ENCODE peak calls at places on chromosomes 3 and 15, in five cellular contexts. J, K, R, H and G are unnamed samples.

GRCh38 chr15:101543926-101544490 is 54.5 kb upstream of the PCSK6 start:
- DNase-seq in K (no peak), R (no peak), J (no peak), H (no peak), G (no peak)

GRCh38 chr3:131361464-131362421 is 19.8 kb upstream of the NUDT16 start:
- DNase-seq in K (no peak), R (no peak), J (peak; percentile 72), H (peak; percentile 83), G (peak; percentile 55)

GRCh38 chr3:90134090-90134489 is 1026.7 kb downstream of the EPHA3 start:
- DNase-seq in R (no peak), J (no peak), H (no peak), K (no peak), G (no peak)

GRCh38 chr15:79315623-79316328 is 4.9 kb downstream of the TMED3 start:
- DNase-seq in J (no peak), H (no peak), R (no peak), K (no peak), G (no peak)

GRCh38 chr15:43190178-43190577 is 5.0 kb downstream of the CCNDBP1 start:
- DNase-seq in R (no peak), H (no peak), K (no peak), J (no peak), G (no peak)

GRCh38 chr3:149702691-149703426 is 45.0 kb upstream of the WWTR1 start:
- DNase-seq in R (peak; percentile 84), H (no peak), J (no peak), K (peak; percentile 82), G (no peak)

GRCh38 chr15:89075846-89076245 is 12.4 kb upstream of the ABHD2 start:
- DNase-seq in H (no peak), J (no peak), K (no peak), R (no peak), G (no peak)

GRCh38 chr3:29344154-29344553 is 63.3 kb downstream of the RBMS3 start:
- DNase-seq in H (no peak), J (no peak), K (no peak), R (no peak), G (no peak)

GRCh38 chr3:5826467-5826866 is 639.0 kb downstream of the EDEM1 start:
- DNase-seq in R (no peak), J (no peak), H (no peak), K (no peak), G (no peak)
- TF ChIP-seq CTCF in R (no peak), J (no peak), H (no peak), K (no peak), G (no peak)

DNA sequence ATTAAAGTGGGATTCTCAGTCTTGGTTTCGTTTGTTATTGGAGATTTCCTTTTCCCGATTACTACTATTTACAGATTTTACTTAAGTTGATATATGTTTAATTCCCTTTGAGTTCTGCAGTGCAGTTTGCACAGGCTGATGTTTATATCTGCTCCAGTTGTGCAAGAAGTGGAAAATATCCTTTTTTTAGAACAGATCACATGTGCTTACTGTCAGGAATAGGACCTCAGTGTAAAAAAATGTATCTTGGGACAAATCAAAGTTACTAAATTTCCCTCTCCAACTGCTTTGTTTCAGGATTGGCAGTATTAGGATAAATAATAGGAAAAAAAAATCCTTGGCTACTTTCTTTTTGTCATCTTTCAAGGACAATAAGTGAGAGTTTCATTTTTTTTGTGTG is 6.9 kb downstream of the MITF start:
- DNase-seq in J (no peak), R (no peak), K (no peak), H (no peak), G (no peak)
- TF ChIP-seq CTCF in J (no peak), R (no peak), K (no peak), H (no peak), G (no peak)

GRCh38 chr15:51283026-51283425 is 55.4 kb downstream of the CYP19A1 start:
- DNase-seq in H (no peak), K (no peak), R (no peak), J (no peak), G (no peak)
- TF ChIP-seq CTCF in H (no peak), K (no peak), R (no peak), J (no peak), G (no peak)

DNA sequence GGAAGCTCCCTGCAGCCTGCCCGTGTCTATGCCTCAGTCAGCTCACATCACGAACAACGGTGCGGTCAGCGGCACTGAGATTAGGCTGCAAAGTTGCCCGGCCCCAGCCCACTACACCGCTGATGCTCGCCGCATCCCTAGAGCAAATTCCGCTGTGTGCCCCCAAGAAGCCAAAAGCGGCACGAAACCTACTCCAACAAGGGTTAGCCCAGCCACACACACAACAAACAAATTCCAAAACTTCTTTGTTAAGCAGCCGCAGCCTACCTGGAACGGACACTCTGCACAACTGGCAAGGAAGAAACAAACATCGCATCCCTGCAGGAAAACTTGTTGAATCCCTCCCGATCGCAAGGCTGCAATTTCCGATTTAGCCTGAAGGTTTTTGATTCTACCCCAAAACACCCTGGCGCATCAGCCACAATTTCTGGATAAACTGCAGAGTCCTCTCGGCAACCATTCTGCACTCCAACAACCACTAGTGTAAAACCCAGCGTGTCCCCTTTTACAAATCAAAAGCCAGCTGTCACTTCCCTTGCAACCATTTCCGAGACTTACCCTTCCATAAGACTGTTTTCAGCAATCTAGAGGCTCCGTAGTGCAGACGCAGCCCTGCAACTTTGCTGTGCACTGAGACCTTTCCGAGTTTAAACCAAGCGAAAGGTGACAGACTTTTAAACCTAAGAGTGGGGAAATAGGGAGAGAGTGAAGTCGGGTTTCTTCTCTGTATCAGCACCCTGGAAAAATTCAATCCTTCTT is 425 bp downstream of the ROBO1 start:
- DNase-seq in R (no peak), J (peak; percentile 32), H (no peak), K (no peak), G (no peak)
- TF ChIP-seq CTCF in R (no peak), J (no peak), H (peak; percentile 46), K (no peak), G (peak; percentile 31)

GRCh38 chr3:127039719-127040118 is 56.8 kb downstream of the PLXNA1 start:
- DNase-seq in R (no peak), K (no peak), J (no peak), H (no peak), G (no peak)

GRCh38 chr3:127038923-127039581 is 56.1 kb downstream of the PLXNA1 start:
- DNase-seq in J (no peak), R (no peak), H (no peak), K (no peak), G (no peak)

GRCh38 chr3:127037423-127037841 is 54.5 kb downstream of the PLXNA1 start:
- DNase-seq in J (no peak), R (no peak), H (no peak), K (no peak), G (no peak)

GRCh38 chr3:127037971-127038446 is 55.1 kb downstream of the PLXNA1 start:
- DNase-seq in J (no peak), R (no peak), K (no peak), H (no peak), G (no peak)

GRCh38 chr3:127038476-127038875 is 55.6 kb downstream of the PLXNA1 start:
- DNase-seq in K (no peak), J (no peak), H (no peak), R (no peak), G (no peak)
- TF ChIP-seq CTCF in K (no peak), J (no peak), H (no peak), R (no peak), G (no peak)

GRCh38 chr15:75302318-75302717 is 19.7 kb downstream of the GOLGA6D start:
- DNase-seq in K (no peak), R (no peak), J (no peak), H (no peak), G (no peak)

GRCh38 chr15:75306188-75306587 is 23.6 kb downstream of the GOLGA6D start:
- DNase-seq in K (no peak), H (no peak), J (no peak), R (no peak), G (peak; percentile 13)

GRCh38 chr15:75309711-75310110 is 26.2 kb upstream of the COMMD4 start:
- DNase-seq in R (peak; percentile 26), J (no peak), H (no peak), K (no peak), G (no peak)

GRCh38 chr15:75313116-75313845 is 22.6 kb upstream of the COMMD4 start:
- DNase-seq in K (no peak), J (no peak), R (no peak), H (no peak), G (no peak)

DNA sequence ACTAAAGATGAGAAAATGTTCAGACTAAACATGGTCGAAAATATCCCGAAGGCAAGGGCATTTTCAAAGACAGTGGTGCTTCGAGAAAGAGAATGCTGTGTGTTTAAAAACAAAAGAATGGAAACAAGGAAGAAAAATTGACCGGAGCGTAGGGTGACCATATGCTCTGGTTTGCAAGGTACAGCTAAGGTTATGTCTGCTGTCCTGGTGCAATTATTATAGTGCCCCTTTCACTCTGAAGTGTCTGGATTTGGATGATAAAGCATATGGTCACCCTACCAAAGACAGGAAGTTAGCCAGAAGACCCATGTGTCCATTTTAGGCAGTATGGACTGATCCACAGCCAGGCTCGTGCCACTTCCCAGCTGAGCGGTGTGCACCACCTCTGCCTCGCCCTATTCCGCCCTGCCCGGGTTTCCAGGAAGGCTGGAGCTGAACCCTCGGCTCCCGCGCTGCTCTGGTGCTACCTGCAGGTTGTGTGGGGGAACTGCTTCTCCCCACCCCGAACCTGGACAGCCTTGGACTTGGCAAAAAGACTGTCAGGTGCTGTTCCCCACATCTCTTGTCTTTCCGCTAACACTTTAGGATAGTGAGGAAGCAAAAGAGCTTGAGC is 25.2 kb downstream of the GOLGA6D start:
- DNase-seq in J (peak; percentile 57), R (peak; percentile 15), H (peak; percentile 44), K (no peak), G (no peak)
- TF ChIP-seq CTCF in J (peak; percentile 42), R (peak; percentile 58), H (peak; percentile 60), K (peak; percentile 37), G (peak; percentile 61)

DNA sequence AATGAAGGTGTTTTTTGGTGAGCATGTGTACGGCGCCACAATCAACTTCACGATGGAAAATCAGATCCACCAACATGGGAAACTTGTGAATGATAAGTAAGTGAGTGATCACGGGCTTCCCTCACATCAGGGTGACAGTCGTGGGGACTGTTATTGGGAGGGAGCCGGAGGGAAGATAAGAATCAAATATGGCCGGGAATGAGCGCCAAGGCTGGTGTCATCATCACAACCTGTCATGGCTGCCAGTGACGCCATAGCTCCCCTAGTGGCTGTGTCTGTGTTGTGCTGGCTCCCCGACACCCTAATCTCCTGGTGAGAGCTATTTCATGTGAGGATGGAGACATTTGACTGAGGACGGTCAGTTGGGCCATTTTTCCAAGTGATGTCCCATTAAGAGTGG is 168.5 kb downstream of the SV2B start:
- DNase-seq in R (no peak), H (no peak), K (no peak), J (no peak), G (no peak)
- TF ChIP-seq CTCF in R (peak; percentile 65), H (peak; percentile 38), K (no peak), J (peak; percentile 29), G (peak; percentile 40)

GRCh38 chr3:161413127-161413854 is 42.0 kb upstream of the SPTSSB start:
- DNase-seq in R (no peak), J (no peak), K (no peak), H (no peak), G (peak; percentile 54)
- TF ChIP-seq CTCF in R (no peak), J (no peak), K (no peak), H (no peak), G (no peak)